ENCODE peak calls at places on chromosomes 2 and 18, in four cellular contexts. Z, F, N and K are unnamed samples.

GRCh38 chr2:171893196-171893823 is 734 bp downstream of the SLC25A12 start:
- DNase-seq in Z (no peak), F (no peak), N (no peak), K (no peak)

GRCh38 chr18:22170421-22171262 is 1.3 kb downstream of the GATA6 start:
- DNase-seq in Z (peak; percentile 78), F (no peak), N (peak; percentile 67), K (no peak)

GRCh38 chr2:209472871-209473270 is 49.0 kb downstream of the MAP2 start:
- DNase-seq in Z (no peak), F (no peak), N (no peak), K (no peak)

GRCh38 chr2:164928101-164928673 is 27.1 kb downstream of the SLC38A11 start:
- DNase-seq in Z (no peak), F (no peak), N (no peak), K (no peak)

GRCh38 chr2:230974096-230974913 is 21.6 kb upstream of the SPATA3 start:
- DNase-seq in Z (no peak), F (peak; percentile 20), N (no peak), K (peak; percentile 40)

GRCh38 chr18:34795070-34795740 is 85.1 kb downstream of the DTNA start:
- DNase-seq in Z (peak; percentile 53), F (no peak), N (peak; percentile 88), K (no peak)

GRCh38 chr2:85106489-85107180 is 26.6 kb upstream of the TCF7L1 start:
- DNase-seq in Z (no peak), F (no peak), N (no peak), K (no peak)

GRCh38 chr2:201621293-201621999 is 21.9 kb downstream of the TMEM237 start:
- DNase-seq in Z (no peak), F (no peak), N (no peak), K (no peak)

GRCh38 chr2:165794520-165794882 is 454 bp upstream of the GALNT3 start:
- DNase-seq in Z (peak; percentile 38), F (peak; percentile 93), N (peak; percentile 59), K (no peak)

GRCh38 chr2:64847930-64848329 is 141.3 kb upstream of the SLC1A4 start:
- DNase-seq in Z (no peak), F (no peak), N (no peak), K (no peak)

GRCh38 chr18:54205951-54206350 is 18.5 kb downstream of the MBD2 start:
- DNase-seq in Z (no peak), F (no peak), N (no peak), K (no peak)

GRCh38 chr2:216319771-216320170 is 52.5 kb downstream of the MARCHF4 start:
- DNase-seq in Z (no peak), F (no peak), N (no peak), K (no peak)

GRCh38 chr2:138276367-138276766 is 225.2 kb upstream of the SPOPL start:
- DNase-seq in Z (no peak), F (no peak), N (no peak), K (no peak)

GRCh38 chr18:37987901-37988300 is 422.3 kb upstream of the CELF4 start:
- DNase-seq in Z (no peak), F (no peak), N (no peak), K (no peak)

GRCh38 chr2:231104115-231104713 is 20.6 kb downstream of the HTR2B start:
- DNase-seq in Z (peak; percentile 34), F (peak; percentile 54), N (peak; percentile 53), K (peak; percentile 24)

GRCh38 chr18:55779711-55780590 is 192.0 kb upstream of the TCF4 start:
- DNase-seq in Z (peak; percentile 50), F (no peak), N (peak; percentile 5), K (no peak)

GRCh38 chr2:130316596-130316995 is 26.1 kb upstream of the IMP4 start:
- DNase-seq in Z (no peak), F (no peak), N (no peak), K (no peak)

GRCh38 chr2:40558772-40559171 is 106.9 kb upstream of the SLC8A1 start:
- DNase-seq in Z (no peak), F (no peak), N (no peak), K (no peak)

GRCh38 chr2:138829326-138829725 is 49.1 kb upstream of the NXPH2 start:
- DNase-seq in Z (no peak), F (peak; percentile 78), N (peak; percentile 53), K (no peak)

GRCh38 chr18:39742015-39742466 is 2176.4 kb upstream of the CELF4 start:
- DNase-seq in Z (no peak), F (no peak), N (no peak), K (no peak)

GRCh38 chr18:24114924-24115549 is 23.8 kb upstream of the CABYR start:
- DNase-seq in Z (no peak), F (no peak), N (no peak), K (no peak)

GRCh38 chr18:36212301-36212977 is 25.1 kb downstream of the MOCOS start:
- DNase-seq in Z (no peak), F (no peak), N (no peak), K (no peak)

GRCh38 chr2:177258059-177258458 is 6.5 kb downstream of the NFE2L2 start:
- DNase-seq in Z (no peak), F (no peak), N (no peak), K (no peak)

GRCh38 chr2:27857417-27858172 is 32.6 kb downstream of the RBKS start:
- DNase-seq in Z (no peak), F (no peak), N (no peak), K (peak; percentile 33)

GRCh38 chr2:16693854-16694253 is 28.2 kb upstream of the CYRIA start:
- DNase-seq in Z (no peak), F (no peak), N (no peak), K (no peak)

GRCh38 chr2:229562472-229563127 is 151.8 kb downstream of the DNER start:
- DNase-seq in Z (no peak), F (no peak), N (no peak), K (no peak)

GRCh38 chr2:186330050-186330449 is 156.0 kb upstream of the ZC3H15 start:
- DNase-seq in Z (no peak), F (no peak), N (no peak), K (no peak)

GRCh38 chr2:23505218-23505983 is 120.4 kb downstream of the KLHL29 start:
- DNase-seq in Z (no peak), F (no peak), N (no peak), K (no peak)
- TF ChIP-seq CTCF in Z (no peak), F (no peak), N (no peak), K (no peak)

GRCh38 chr18:1503847-1504246 is 599.2 kb downstream of the ADCYAP1 start:
- DNase-seq in Z (no peak), F (no peak), N (no peak), K (no peak)
- H3K4me3 ChIP-seq in Z (no peak overlapping the region), F (no peak overlapping the region), N (no peak overlapping the region), K (no peak overlapping the region)

DNA sequence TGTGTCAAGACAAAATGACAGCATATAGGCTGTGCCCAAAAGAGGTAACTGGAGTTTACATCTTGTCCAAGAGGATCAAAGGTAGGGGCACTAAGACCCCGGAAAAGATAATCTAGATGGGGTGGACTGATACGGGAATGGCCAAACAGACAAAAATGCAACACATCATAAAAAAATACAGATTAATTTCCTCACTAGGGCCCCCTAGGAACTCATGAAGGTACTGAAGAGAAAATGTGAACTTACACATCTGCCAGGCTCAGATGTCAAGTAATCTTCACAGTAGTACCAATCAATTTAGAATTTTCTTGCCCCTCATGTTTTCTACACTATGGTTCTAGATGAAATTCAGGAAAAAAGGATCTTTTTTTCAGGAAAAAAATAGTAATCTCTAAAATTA is 115.6 kb upstream of the REG3A start:
- DNase-seq in Z (no peak), F (no peak), N (no peak), K (no peak)
- TF ChIP-seq CTCF in Z (no peak), F (no peak), N (no peak), K (no peak)

DNA sequence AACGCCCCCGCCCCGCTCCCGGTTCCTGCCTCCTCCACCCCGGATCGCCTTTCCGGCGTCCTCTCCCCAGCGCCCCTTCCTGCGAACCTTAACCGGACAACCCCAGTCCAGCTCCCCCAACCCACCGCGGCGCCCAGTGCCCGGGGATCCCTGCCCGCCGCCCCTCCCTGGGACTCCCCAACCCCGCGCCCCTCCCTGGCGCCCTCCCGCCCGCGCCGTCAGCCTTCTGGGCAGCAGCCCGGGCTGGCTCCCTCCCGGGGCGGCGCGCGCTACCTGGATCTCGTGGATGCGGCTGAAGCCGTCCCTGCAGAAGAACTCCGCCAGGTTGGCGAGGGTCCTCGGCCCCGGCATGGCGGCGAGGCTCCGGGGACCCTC is 396 bp downstream of the CYP27C1 start:
- DNase-seq in Z (no peak), F (no peak), N (peak; percentile 5), K (no peak)
- H3K4me3 ChIP-seq in Z (peak overlapping the region; percentile 27), F (no peak overlapping the region), N (peak overlapping the region; percentile 38), K (peak overlapping the region; percentile 81)

DNA sequence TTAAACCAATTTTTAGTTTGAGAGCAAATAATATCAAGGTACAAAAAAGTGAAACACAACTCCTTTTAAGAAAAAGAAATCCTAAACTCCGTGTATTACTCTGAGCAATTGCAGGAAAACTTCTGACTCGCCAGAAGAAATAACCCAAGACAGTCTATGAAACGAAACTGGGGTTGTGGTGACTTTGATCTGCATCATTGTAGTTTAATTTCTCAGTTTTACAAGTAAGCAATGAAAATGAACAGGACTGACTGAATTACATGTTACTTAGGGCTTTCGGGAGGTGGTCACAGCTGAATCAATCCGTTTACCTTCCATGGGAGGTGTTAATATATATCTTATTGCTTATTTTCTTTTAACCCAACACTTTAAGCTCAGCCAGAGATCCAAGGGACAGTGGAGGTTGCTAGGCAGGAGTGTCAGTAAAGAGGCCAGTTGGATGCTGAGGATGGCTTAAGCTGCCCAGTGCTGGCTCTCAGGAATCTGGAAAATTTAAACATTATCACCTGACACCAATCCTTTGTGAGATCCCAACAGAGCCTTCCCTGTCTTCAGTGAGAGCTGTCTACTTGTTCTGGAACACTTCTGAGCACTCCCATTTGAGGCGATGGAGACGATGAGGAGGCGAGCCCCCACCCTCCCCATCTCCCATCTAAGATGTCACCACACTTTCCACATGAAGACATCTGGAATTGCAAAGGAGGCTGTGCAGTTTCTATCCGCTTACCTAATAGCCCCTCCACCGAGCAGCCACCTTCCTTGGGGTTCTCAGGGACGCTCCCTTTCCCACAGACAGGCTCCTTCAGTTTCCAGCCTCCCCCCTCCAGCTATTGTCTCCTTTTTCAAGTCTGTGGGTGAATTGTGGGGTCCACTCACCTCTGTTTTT is 3.6 kb upstream of the RAB31 start:
- DNase-seq in Z (no peak), F (peak; percentile 50), N (no peak), K (no peak)
- TF ChIP-seq CTCF in Z (no peak), F (no peak), N (no peak), K (no peak)

GRCh38 chr2:5696741-5697521 is 4.7 kb downstream of the SOX11 start:
- DNase-seq in Z (peak; percentile 33), F (peak; percentile 57), N (no peak), K (no peak)
- H3K4me3 ChIP-seq in Z (peak overlapping the region; percentile 40), F (peak overlapping the region; percentile 72), N (peak overlapping the region; percentile 18), K (peak overlapping the region; percentile 22)

GRCh38 chr2:161232571-161232970 is 72.3 kb downstream of the TANK start:
- DNase-seq in Z (no peak), F (no peak), N (no peak), K (no peak)
- TF ChIP-seq CTCF in Z (no peak), F (no peak), N (no peak), K (no peak)